ENCODE peak calls at places on chromosomes 11 and 22, in four cellular contexts. L is vagina, W is uterus, C is chondrocyte. N is an unnamed sample.

GRCh38 chr11:130916910-130917309 is 631 bp upstream of the SNX19 start:
- DNase-seq in L (no peak), W (no peak), C (no peak), N (no peak)

GRCh38 chr22:32904044-32904443 is 102.5 kb downstream of the TIMP3 start:
- DNase-seq in L (no peak), W (peak; percentile 52), C (no peak), N (no peak)

GRCh38 chr11:105937331-105937730 is 84.7 kb downstream of the MSANTD4 start:
- DNase-seq in L (no peak), W (no peak), C (no peak), N (no peak)

GRCh38 chr11:60363542-60364525 is 14.5 kb upstream of the MS4A7 start:
- DNase-seq in L (no peak), W (peak; percentile 13), C (no peak), N (peak; percentile 9)

GRCh38 chr22:34702279-34702678 is 363.7 kb upstream of the ISX start:
- DNase-seq in L (no peak), W (no peak), C (no peak), N (no peak)

GRCh38 chr11:27701262-27702105 is 1.2 kb upstream of the BDNF start:
- DNase-seq in L (no peak), W (no peak), C (no peak), N (peak; percentile 66)

GRCh38 chr11:10777393-10777793 is 26.3 kb downstream of the CTR9 start:
- DNase-seq in L (no peak), W (no peak), C (no peak), N (no peak)

GRCh38 chr11:120527111-120527748 is 15.7 kb downstream of the GRIK4 start:
- DNase-seq in L (no peak), W (peak; percentile 29), C (peak; percentile 79), N (peak; percentile 23)

GRCh38 chr11:68806931-68807844 is 34.5 kb downstream of the CPT1A start:
- DNase-seq in L (no peak), W (no peak), C (no peak), N (peak; percentile 36)

GRCh38 chr11:119352857-119353260 is 6.4 kb upstream of the MFRP start:
- DNase-seq in L (no peak), W (no peak), C (peak; percentile 15), N (no peak)

GRCh38 chr11:119516060-119516459 is 93.1 kb upstream of the THY1 start:
- DNase-seq in L (no peak), W (no peak), C (no peak), N (no peak)

GRCh38 chr11:4704790-4705334 is 278 bp downstream of the MMP26 start:
- DNase-seq in L (no peak), W (no peak), C (no peak), N (no peak)

GRCh38 chr11:85464283-85464682 is 162.9 kb downstream of the DLG2 start:
- DNase-seq in L (no peak), W (no peak), C (no peak), N (no peak)